ENCODE peak calls at places on chromosomes 7 and 10, in six cellular contexts. M is GM23248, D is HCT116, J is PC-3, T is neural progenitor cell, S is astrocyte. K is an unnamed sample.

GRCh38 chr7:9029671-9030070 is 596.3 kb downstream of the NXPH1 start:
- DNase-seq in M (no peak), D (no peak), J (peak), T (no peak), S (no peak), K (peak)

GRCh38 chr7:76358478-76359110 is at the start of gene YWHAG:
- DNase-seq in M (peak), D (peak), J (peak), T (peak), S (peak), K (peak)

GRCh38 chr7:151968357-151968756 is 12.1 kb downstream of the GALNTL5 start:
- DNase-seq in M (peak), D (no peak), J (no peak), T (no peak), S (no peak), K (no peak)

GRCh38 chr10:26550774-26551526 is 112.8 kb downstream of the APBB1IP start:
- DNase-seq in M (no peak), D (peak), J (peak), T (peak), S (no peak), K (peak)

GRCh38 chr7:101241015-101241363 is 3.4 kb upstream of the CLDN15 start:
- DNase-seq in M (peak), D (no peak), J (no peak), T (no peak), S (no peak), K (no peak)

GRCh38 chr7:26083113-26083512 is 68.9 kb upstream of the NFE2L3 start:
- DNase-seq in M (peak), D (no peak), J (peak), T (peak), S (peak), K (peak)

GRCh38 chr7:90613088-90613498 is 17.0 kb downstream of the CDK14 start:
- DNase-seq in M (peak), D (no peak), J (no peak), T (no peak), S (peak), K (no peak)

GRCh38 chr10:101032637-101033201 is 1.7 kb downstream of the SFXN3 start:
- DNase-seq in M (peak), D (peak), J (peak), T (peak), S (peak), K (peak)

GRCh38 chr10:43137701-43137970 is 609 bp upstream of the CSGALNACT2 start:
- DNase-seq in M (peak), D (no peak), J (peak), T (peak), S (peak), K (no peak)

DNA sequence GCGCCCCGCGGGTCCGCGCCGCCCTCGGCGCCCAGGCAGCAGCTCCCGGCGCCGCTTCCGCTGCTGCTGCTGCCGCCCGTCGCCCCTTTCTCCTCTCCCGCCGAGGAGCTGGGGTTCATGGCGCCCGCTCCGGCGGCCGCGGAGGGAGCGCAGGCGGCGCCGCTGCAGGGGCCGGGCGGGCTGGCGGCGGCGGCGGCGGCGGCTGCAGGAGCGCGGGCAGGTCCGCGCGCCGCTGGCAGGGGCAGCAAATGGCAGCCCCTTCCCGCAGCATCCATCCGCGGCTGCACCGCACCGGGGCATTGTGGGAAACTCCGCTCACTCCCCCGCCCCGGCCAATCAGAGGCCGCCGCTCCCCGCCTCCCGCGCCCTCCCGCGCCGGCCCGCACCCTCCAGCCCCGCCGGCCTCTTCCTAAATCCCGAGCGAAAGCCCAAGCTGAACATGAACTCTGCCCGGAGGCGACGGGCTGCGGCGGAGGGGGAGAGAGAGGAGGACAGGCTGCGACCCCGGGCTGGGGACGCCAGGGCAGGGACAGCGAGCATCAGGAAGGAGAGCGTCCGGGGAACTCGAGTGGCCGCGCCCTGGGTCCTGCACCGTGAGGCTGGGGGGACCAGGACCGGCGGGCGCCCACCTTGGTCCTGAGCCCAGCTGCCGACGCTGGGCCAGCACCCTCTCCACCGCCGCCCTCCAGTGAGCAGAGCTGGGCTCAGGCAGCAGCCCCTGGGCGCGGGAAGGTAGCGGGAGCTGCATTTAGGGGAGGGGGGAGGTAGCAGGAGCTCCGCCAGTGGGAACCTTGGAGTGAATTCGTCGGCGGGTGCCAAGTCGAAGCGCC is at the start of gene DGKI:
- DNase-seq in M (peak), D (no peak), J (no peak), T (peak), S (no peak), K (no peak)
- TF ChIP-seq EZH2 in M (no peak), D (no peak), J (no peak), T (peak), S (no peak), K (peak)

DNA sequence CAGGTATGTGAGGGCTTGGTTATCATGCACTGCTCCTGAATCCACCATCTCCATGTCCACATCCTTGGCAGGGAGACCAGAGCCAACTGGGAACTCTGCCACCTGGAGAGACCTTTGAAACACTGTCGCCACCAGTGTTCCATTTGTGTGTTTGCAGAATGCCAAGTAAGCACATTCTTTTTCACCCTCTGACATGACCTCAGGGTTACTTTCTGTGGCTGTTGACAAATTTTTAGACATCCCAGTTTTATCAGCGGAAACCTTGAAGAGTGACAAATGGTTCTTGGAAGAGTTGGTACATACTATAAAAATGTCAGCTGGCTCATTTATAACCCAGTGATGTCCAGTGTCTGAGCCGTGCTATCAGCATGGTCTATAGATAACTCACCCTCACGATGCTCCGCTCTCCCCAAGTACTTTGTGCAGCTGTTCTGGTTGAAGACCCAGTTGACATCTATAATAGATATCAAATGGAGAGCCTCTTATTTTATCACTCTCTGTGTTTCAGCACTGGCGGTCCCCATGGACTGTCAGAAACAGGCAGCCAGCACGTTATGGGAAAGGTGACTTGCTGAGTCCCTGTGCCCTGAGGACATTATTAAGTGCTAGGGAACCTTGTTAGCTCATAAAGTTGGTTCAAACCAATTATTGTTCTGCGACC is 563.1 kb upstream of the GALNT17 start:
- DNase-seq in M (no peak), D (no peak), J (no peak), T (no peak), S (peak), K (no peak)
- H3K27ac ChIP-seq in M (no peak), D (no peak), J (no peak), T (no peak), S (no peak), K (no peak)

GRCh38 chr7:27178366-27178765 is 4.2 kb upstream of the HOXA10 start:
- DNase-seq in M (peak), D (no peak), J (no peak), T (no peak), S (no peak), K (no peak)
- TF ChIP-seq EZH2 in M (no peak), D (no peak), J (no peak), T (no peak), S (no peak), K (no peak)

GRCh38 chr7:93985101-93985500 is 19.1 kb downstream of the BET1 start:
- DNase-seq in M (peak), D (no peak), J (peak), T (no peak), S (no peak), K (no peak)

GRCh38 chr7:93987297-93987696 is 16.9 kb downstream of the BET1 start:
- DNase-seq in M (no peak), D (no peak), J (no peak), T (no peak), S (no peak), K (no peak)

GRCh38 chr7:93977551-93977950 is 26.6 kb downstream of the BET1 start:
- DNase-seq in M (no peak), D (no peak), J (no peak), T (no peak), S (no peak), K (no peak)

GRCh38 chr7:93980744-93981479 is 23.2 kb downstream of the BET1 start:
- DNase-seq in M (no peak), D (no peak), J (no peak), T (no peak), S (no peak), K (no peak)

DNA sequence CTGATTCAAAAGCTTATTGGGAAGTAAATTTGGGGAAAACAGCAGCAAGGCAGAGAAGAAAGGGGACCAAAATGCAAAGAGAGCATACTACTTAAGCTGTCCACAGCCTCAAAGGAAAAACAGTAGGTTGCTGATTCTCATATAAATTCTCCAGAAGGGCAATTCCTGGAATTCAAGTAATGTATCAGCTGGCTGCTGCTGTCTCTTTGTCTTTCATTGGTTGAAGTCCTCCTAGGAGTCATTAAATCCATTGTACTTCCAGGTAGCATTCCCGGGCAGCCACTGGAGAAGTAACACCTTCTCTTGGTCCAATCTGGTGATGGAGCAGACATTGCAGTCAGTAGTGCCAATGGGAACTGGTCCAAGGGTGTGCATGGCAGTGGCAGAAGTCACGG is 22.7 kb downstream of the BET1 start:
- DNase-seq in M (no peak), D (no peak), J (no peak), T (peak), S (no peak), K (no peak)
- H3K27ac ChIP-seq in M (no peak), D (no peak), J (no peak), T (no peak), S (no peak), K (no peak)

GRCh38 chr7:155169498-155170065 is 99.5 kb downstream of the HTR5A start:
- DNase-seq in M (no peak), D (no peak), J (no peak), T (no peak), S (no peak), K (no peak)

GRCh38 chr7:155167706-155168365 is 97.7 kb downstream of the HTR5A start:
- DNase-seq in M (no peak), D (no peak), J (no peak), T (no peak), S (no peak), K (peak)

GRCh38 chr7:155170331-155170730 is 100.2 kb downstream of the HTR5A start:
- DNase-seq in M (no peak), D (no peak), J (no peak), T (no peak), S (no peak), K (no peak)

GRCh38 chr7:155169081-155169480 is 99.0 kb downstream of the HTR5A start:
- DNase-seq in M (no peak), D (no peak), J (no peak), T (no peak), S (no peak), K (peak)

GRCh38 chr7:155168607-155169006 is 98.5 kb downstream of the HTR5A start:
- DNase-seq in M (no peak), D (no peak), J (no peak), T (no peak), S (no peak), K (no peak)
- TF ChIP-seq EZH2 in M (no peak), D (no peak), J (no peak), T (no peak), S (no peak), K (no peak)

GRCh38 chr10:58237014-58237830 is 30.5 kb downstream of the IPMK start:
- DNase-seq in M (peak), D (peak), J (peak), T (no peak), S (peak), K (peak)

GRCh38 chr10:58240531-58240930 is 27.2 kb downstream of the IPMK start:
- DNase-seq in M (no peak), D (no peak), J (no peak), T (no peak), S (peak), K (no peak)

GRCh38 chr10:58239561-58240169 is 28.0 kb downstream of the IPMK start:
- DNase-seq in M (peak), D (no peak), J (peak), T (no peak), S (no peak), K (peak)

GRCh38 chr10:58243269-58243668 is 24.4 kb downstream of the IPMK start:
- DNase-seq in M (no peak), D (no peak), J (no peak), T (no peak), S (no peak), K (no peak)

GRCh38 chr10:58241346-58241745 is 26.3 kb downstream of the IPMK start:
- DNase-seq in M (peak), D (no peak), J (no peak), T (no peak), S (peak), K (no peak)
- H3K27ac ChIP-seq in M (peak), D (no peak), J (no peak), T (no peak), S (peak), K (no peak)

GRCh38 chr7:157585113-157585861 is 248.5 kb downstream of the DNAJB6 start:
- DNase-seq in M (no peak), D (no peak), J (no peak), T (peak), S (no peak), K (no peak)

GRCh38 chr7:157581740-157582139 is 244.9 kb downstream of the DNAJB6 start:
- DNase-seq in M (no peak), D (no peak), J (no peak), T (no peak), S (no peak), K (no peak)

GRCh38 chr7:157587051-157587450 is 250.2 kb downstream of the DNAJB6 start:
- DNase-seq in M (no peak), D (no peak), J (no peak), T (no peak), S (no peak), K (no peak)

GRCh38 chr7:157586426-157586955 is 249.7 kb downstream of the DNAJB6 start:
- DNase-seq in M (no peak), D (no peak), J (no peak), T (no peak), S (no peak), K (no peak)

GRCh38 chr7:157584420-157584819 is 247.6 kb downstream of the DNAJB6 start:
- DNase-seq in M (no peak), D (no peak), J (no peak), T (no peak), S (no peak), K (no peak)
- TF ChIP-seq EZH2 in M (no peak), D (no peak), J (no peak), T (no peak), S (no peak), K (no peak)

GRCh38 chr10:88901610-88902327 is 21.7 kb downstream of the STAMBPL1 start:
- DNase-seq in M (peak), D (no peak), J (no peak), T (no peak), S (peak), K (no peak)
- H3K27ac ChIP-seq in M (peak), D (no peak), J (no peak), T (no peak), S (no peak), K (no peak)

GRCh38 chr10:46555713-46556514 is 544 bp downstream of the GPRIN2 start:
- DNase-seq in M (no peak), D (no peak), J (no peak), T (peak), S (no peak), K (no peak)
- TF ChIP-seq EZH2 in M (peak), D (no peak), J (no peak), T (no peak), S (peak), K (peak)

GRCh38 chr10:24730811-24731210 is 7.1 kb upstream of the ARHGAP21 start:
- DNase-seq in M (no peak), D (no peak), J (no peak), T (no peak), S (no peak), K (no peak)
- H3K27ac ChIP-seq in M (no peak), D (no peak), J (no peak), T (no peak), S (no peak), K (no peak)

K was measured in mammary epithelial cell.